ENCODE peak calls at places on chromosomes 12 and 14, in six cellular contexts. C is breast epithelium, K is nephron progenitor cell, Z is lower leg skin, O is HFF-Myc, E is Peyer's patch. V is an unnamed sample.

GRCh38 chr12:117026343-117026742 is 72.9 kb downstream of the TESC start:
- DNase-seq in O (no peak), E (no peak), Z (peak; percentile 57), K (no peak), C (no peak), V (no peak)

GRCh38 chr12:75481013-75481705 is 604 bp downstream of the GLIPR1 start:
- DNase-seq in Z (no peak), K (no peak), O (peak; percentile 24), E (no peak), C (no peak), V (no peak)

GRCh38 chr14:79708991-79709390 is 502.3 kb downstream of the DIO2 start:
- DNase-seq in K (no peak), C (no peak), O (peak; percentile 14), Z (no peak), E (no peak), V (no peak)

GRCh38 chr12:1593232-1594044 is 943 bp downstream of the FBXL14 start:
- DNase-seq in K (peak; percentile 46), C (no peak), E (peak; percentile 67), O (no peak), Z (no peak), V (no peak)

GRCh38 chr12:127489055-127489454 is 777.9 kb upstream of the TMEM132C start:
- DNase-seq in Z (no peak), C (no peak), K (no peak), E (no peak), O (no peak), V (no peak)

GRCh38 chr14:38205414-38205813 is 2.3 kb upstream of the SSTR1 start:
- DNase-seq in Z (no peak), E (no peak), O (no peak), K (no peak), C (no peak), V (no peak)

GRCh38 chr12:98939350-98939749 is 294.3 kb downstream of the APAF1 start:
- DNase-seq in K (peak; percentile 5), E (no peak), Z (no peak), O (peak; percentile 2), C (no peak), V (peak; percentile 46)

GRCh38 chr12:62711626-62712305 is 223.2 kb downstream of the PPM1H start:
- DNase-seq in C (no peak), E (no peak), K (peak; percentile 59), Z (no peak), O (no peak), V (no peak)

GRCh38 chr12:90280564-90281058 is 572.0 kb upstream of the ATP2B1 start:
- DNase-seq in E (no peak), C (no peak), Z (no peak), K (no peak), O (no peak), V (no peak)

GRCh38 chr12:68919581-68920239 is 13.3 kb downstream of the CPM start:
- DNase-seq in C (no peak), E (no peak), O (no peak), Z (no peak), K (no peak), V (no peak)

GRCh38 chr14:76133103-76133502 is 18.6 kb upstream of the GPATCH2L start:
- DNase-seq in K (peak; percentile 70), O (no peak), E (no peak), C (no peak), Z (peak; percentile 57), V (no peak)

GRCh38 chr14:104820669-104821228 is 19.8 kb downstream of the ZBTB42 start:
- DNase-seq in O (no peak), K (peak; percentile 77), C (peak; percentile 76), Z (no peak), E (no peak), V (no peak)

GRCh38 chr14:73264080-73264895 is 27.0 kb downstream of the PAPLN start:
- DNase-seq in Z (peak; percentile 73), K (no peak), C (no peak), E (no peak), O (no peak), V (no peak)

GRCh38 chr12:128047266-128048060 is 219.5 kb upstream of the TMEM132C start:
- DNase-seq in E (no peak), C (no peak), Z (no peak), O (no peak), K (no peak), V (no peak)

GRCh38 chr12:122265433-122265832 is 861 bp downstream of the VPS33A start:
- DNase-seq in O (no peak), K (no peak), E (no peak), Z (no peak), C (no peak), V (no peak)

GRCh38 chr12:92753976-92754885 is 51.4 kb downstream of the PLEKHG7 start:
- DNase-seq in Z (no peak), O (no peak), E (no peak), K (no peak), C (no peak), V (no peak)

GRCh38 chr14:68417007-68417659 is 375.7 kb downstream of the ZFP36L1 start:
- DNase-seq in K (no peak), O (no peak), E (no peak), C (no peak), Z (no peak), V (no peak)

GRCh38 chr12:13609874-13610273 is 371.5 kb downstream of the GRIN2B start:
- DNase-seq in Z (no peak), E (no peak), O (no peak), K (no peak), C (no peak), V (no peak)

GRCh38 chr12:50545783-50546182 is 41.0 kb downstream of the DIP2B start:
- DNase-seq in K (no peak), C (no peak), Z (no peak), E (no peak), O (no peak), V (no peak)

GRCh38 chr12:15632708-15633107 is 156.5 kb downstream of the EPS8 start:
- DNase-seq in K (no peak), O (no peak), C (no peak), E (no peak), Z (no peak), V (no peak)

GRCh38 chr12:69884386-69884785 is 59.4 kb downstream of the MYRFL start:
- DNase-seq in C (no peak), E (no peak), Z (no peak), O (no peak), K (peak; percentile 29), V (no peak)

GRCh38 chr14:92625213-92625612 is 111.6 kb downstream of the RIN3 start:
- DNase-seq in C (no peak), Z (no peak), K (no peak), E (no peak), O (peak; percentile 84), V (peak; percentile 93)

GRCh38 chr14:106327234-106327633 is 800.9 kb downstream of the TMEM121 start:
- DNase-seq in O (no peak), C (no peak), E (no peak), Z (no peak), K (no peak), V (no peak)

GRCh38 chr12:132186857-132187620 is 42.8 kb downstream of the NOC4L start:
- DNase-seq in K (no peak), O (no peak), C (no peak), E (no peak), Z (no peak), V (no peak)

GRCh38 chr12:110704750-110705149 is 15.8 kb upstream of the HVCN1 start:
- DNase-seq in O (no peak), Z (no peak), E (no peak), K (no peak), C (no peak), V (no peak)

GRCh38 chr12:109346920-109347319 is 780 bp upstream of the MYO1H start:
- DNase-seq in O (no peak), C (no peak), E (no peak), K (no peak), Z (no peak), V (no peak)
- TF ChIP-seq CTCF in O (peak; percentile 38), C (no peak), E (no peak), K (no peak), Z (no peak), V (no peak)

GRCh38 chr14:23567186-23568020 is at the start of gene AP1G2:
- DNase-seq in C (peak; percentile 95), Z (peak; percentile 97), K (peak; percentile 86), O (no peak), E (peak; percentile 92), V (no peak)

GRCh38 chr14:23568021-23568599 is 519 bp upstream of the AP1G2 start:
- DNase-seq in E (no peak), K (no peak), C (peak; percentile 34), O (no peak), Z (peak; percentile 80), V (no peak)

GRCh38 chr14:23566782-23567185 is 807 bp downstream of the AP1G2 start:
- DNase-seq in Z (no peak), O (no peak), E (no peak), K (no peak), C (peak; percentile 75), V (no peak)

GRCh38 chr14:23569443-23570151 is 2.0 kb upstream of the AP1G2 start:
- DNase-seq in C (peak; percentile 61), K (no peak), E (no peak), Z (peak; percentile 83), O (no peak), V (no peak)

GRCh38 chr14:23568600-23569310 is 1.2 kb upstream of the AP1G2 start:
- DNase-seq in Z (peak; percentile 83), K (peak; percentile 56), O (no peak), C (peak; percentile 25), E (peak; percentile 40), V (no peak)
- TF ChIP-seq CTCF in Z (no peak), K (peak; percentile 40), O (peak; percentile 51), C (no peak), E (no peak), V (peak; percentile 37)

DNA sequence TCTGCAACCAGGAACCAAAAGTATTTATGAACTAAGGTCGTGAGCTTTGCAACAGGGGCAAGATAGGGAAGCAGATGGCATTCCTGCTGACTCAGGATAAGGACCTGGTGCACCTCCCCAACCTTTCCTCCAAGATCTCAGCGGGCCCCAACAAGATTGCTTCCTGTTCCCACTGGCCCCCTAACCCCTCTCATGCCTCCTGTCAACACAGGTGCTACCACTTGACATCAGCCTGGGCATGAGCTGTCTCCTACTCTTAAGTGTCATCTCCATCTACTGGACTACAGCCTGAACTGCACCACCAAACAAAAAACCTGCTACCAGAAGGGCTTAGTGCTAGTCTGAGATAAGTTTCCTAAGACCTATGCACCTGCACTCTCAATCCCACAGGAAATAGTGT is 32.7 kb downstream of the MED6 start:
- DNase-seq in C (no peak), K (peak; percentile 3), E (no peak), Z (no peak), O (peak; percentile 9), V (no peak)
- TF ChIP-seq CTCF in C (no peak), K (peak; percentile 25), E (peak; percentile 52), Z (no peak), O (peak; percentile 64), V (peak; percentile 63)

DNA sequence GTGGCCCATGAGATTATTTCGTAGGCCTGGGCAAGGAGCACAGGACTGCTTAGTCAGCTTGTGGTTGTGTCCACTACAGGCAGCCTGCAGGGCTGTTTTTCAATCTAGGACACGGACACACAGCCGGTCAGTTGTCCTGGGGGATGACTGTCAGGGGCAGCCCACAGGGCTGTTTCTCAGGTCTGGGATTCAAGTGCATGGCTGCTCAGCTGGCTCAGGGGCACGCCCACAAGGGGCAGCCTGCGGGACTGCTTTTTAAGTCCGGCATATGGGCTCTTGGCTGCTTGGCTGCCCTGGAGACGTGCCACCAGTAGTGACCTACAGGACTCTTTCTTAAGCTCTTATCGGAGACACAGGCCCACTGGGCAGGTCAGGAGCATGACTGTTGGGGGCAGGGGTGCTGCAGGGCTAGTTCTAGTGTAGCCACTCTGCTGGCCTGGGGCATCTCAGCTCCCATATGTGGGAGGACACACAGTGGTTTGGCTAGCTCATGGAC is 26.6 kb upstream of the GTF2A1 start:
- DNase-seq in K (no peak), E (no peak), O (no peak), C (no peak), Z (no peak), V (no peak)
- TF ChIP-seq CTCF in K (no peak), E (no peak), O (no peak), C (no peak), Z (no peak), V (no peak)